ENCODE peak calls at places on chromosomes 6 and 20, in nine cellular contexts. Y is lower lobe of right lung, H is heart left ventricle, Q is tibial artery, G is AG09309, W is neural crest cell, L is GM06990, C is nephron progenitor cell, K is HFF-Myc. T is an unnamed sample.

GRCh38 chr20:63908008-63908682 is 13.2 kb downstream of the DNAJC5 start:
- DNase-seq in Y (no peak), H (no peak), Q (no peak), G (no peak), W (no peak), L (no peak), C (no peak), K (no peak), T (no peak)

GRCh38 chr20:37396520-37397075 is 50.7 kb downstream of the SRC start:
- DNase-seq in Y (no peak), H (no peak), Q (no peak), G (no peak), W (peak), L (no peak), C (peak), K (no peak), T (no peak)

GRCh38 chr6:51049983-51050877 is 231.6 kb downstream of the TFAP2B start:
- DNase-seq in Y (no peak), H (no peak), Q (no peak), G (no peak), W (no peak), L (no peak), C (no peak), K (no peak), T (no peak)

GRCh38 chr6:22263748-22264147 is 33.1 kb downstream of the PRL start:
- DNase-seq in Y (no peak), H (no peak), Q (no peak), G (no peak), W (no peak), L (no peak), C (no peak), K (no peak), T (no peak)

GRCh38 chr6:140541288-140541687 is 1166.8 kb upstream of the CITED2 start:
- DNase-seq in Y (no peak), H (no peak), Q (no peak), G (no peak), W (no peak), L (no peak), C (no peak), K (peak), T (no peak)

GRCh38 chr6:7730852-7731251 is 5.0 kb downstream of the BMP6 start:
- DNase-seq in Y (no peak), H (no peak), Q (no peak), G (peak), W (no peak), L (no peak), C (no peak), K (no peak), T (peak)

GRCh38 chr6:29014729-29015608 is 9.9 kb upstream of the ZNF311 start:
- DNase-seq in Y (no peak), H (no peak), Q (no peak), G (no peak), W (no peak), L (no peak), C (no peak), K (no peak), T (no peak)

GRCh38 chr20:41308726-41309413 is 8.7 kb downstream of the ZHX3 start:
- DNase-seq in Y (no peak), H (no peak), Q (no peak), G (no peak), W (no peak), L (no peak), C (no peak), K (no peak), T (no peak)

GRCh38 chr6:164897523-164898094 is 411.8 kb downstream of the C6orf118 start:
- DNase-seq in Y (no peak), H (no peak), Q (no peak), G (no peak), W (no peak), L (no peak), C (no peak), K (no peak), T (no peak)

GRCh38 chr6:136015531-136015930 is 164.0 kb downstream of the PDE7B start:
- DNase-seq in Y (no peak), H (no peak), Q (no peak), G (no peak), W (no peak), L (no peak), C (no peak), K (no peak), T (no peak)

GRCh38 chr20:35353646-35354045 is 58.1 kb downstream of the UQCC1 start:
- DNase-seq in Y (no peak), H (no peak), Q (no peak), G (no peak), W (no peak), L (no peak), C (no peak), K (no peak), T (no peak)

GRCh38 chr20:64010711-64011237 is 25.2 kb upstream of the C20orf204 start:
- DNase-seq in Y (no peak), H (no peak), Q (no peak), G (peak), W (no peak), L (no peak), C (no peak), K (no peak), T (peak)

GRCh38 chr6:89251170-89251569 is 34.0 kb upstream of the GABRR1 start:
- DNase-seq in Y (no peak), H (no peak), Q (no peak), G (no peak), W (no peak), L (no peak), C (no peak), K (no peak), T (no peak)

GRCh38 chr6:41273699-41274098 is 12.8 kb downstream of the TREM1 start:
- DNase-seq in Y (no peak), H (no peak), Q (no peak), G (no peak), W (no peak), L (no peak), C (no peak), K (no peak), T (no peak)

GRCh38 chr6:90406142-90406794 is 109.6 kb upstream of the BACH2 start:
- DNase-seq in Y (no peak), H (no peak), Q (no peak), G (no peak), W (no peak), L (no peak), C (no peak), K (peak), T (no peak)

GRCh38 chr20:14344746-14345145 is 7.3 kb upstream of the FLRT3 start:
- DNase-seq in Y (no peak), H (no peak), Q (no peak), G (no peak), W (no peak), L (no peak), C (no peak), K (no peak), T (no peak)

GRCh38 chr20:13336308-13337089 is 115.4 kb downstream of the ISM1 start:
- DNase-seq in Y (no peak), H (no peak), Q (no peak), G (peak), W (no peak), L (no peak), C (no peak), K (no peak), T (no peak)

GRCh38 chr20:36275011-36275410 is 31.1 kb upstream of the DLGAP4 start:
- DNase-seq in Y (no peak), H (no peak), Q (peak), G (no peak), W (no peak), L (no peak), C (no peak), K (no peak), T (no peak)

GRCh38 chr6:40695750-40696415 is 108.7 kb upstream of the LRFN2 start:
- DNase-seq in Y (no peak), H (no peak), Q (no peak), G (no peak), W (no peak), L (no peak), C (no peak), K (no peak), T (no peak)

GRCh38 chr6:88492824-88493223 is 326.7 kb upstream of the CNR1 start:
- DNase-seq in Y (no peak), H (no peak), Q (no peak), G (peak), W (no peak), L (no peak), C (no peak), K (no peak), T (no peak)

DNA sequence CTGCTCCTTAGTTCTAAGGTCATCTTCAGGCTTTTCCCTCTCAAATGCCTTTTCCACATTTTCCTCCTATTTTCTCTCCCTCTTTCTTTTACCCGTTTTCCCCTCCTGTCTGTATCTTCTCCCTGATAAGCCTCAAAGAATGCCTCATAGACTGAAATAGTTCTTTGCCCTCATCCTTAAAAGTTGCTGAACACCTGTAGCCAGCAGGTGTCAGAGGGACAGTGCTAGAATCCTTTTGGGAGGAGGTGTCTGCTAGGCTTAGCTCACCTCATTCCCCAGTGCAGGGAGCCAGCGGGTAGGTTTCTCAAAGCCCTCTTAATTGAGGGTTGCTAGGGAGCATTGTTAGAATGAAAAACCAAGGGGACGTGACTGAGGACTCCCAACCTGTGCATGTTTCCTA is 204.0 kb downstream of the TSHZ2 start:
- DNase-seq in Y (no peak), H (no peak), Q (no peak), G (no peak), W (no peak), L (no peak), C (no peak), K (no peak), T (no peak)
- TF ChIP-seq CTCF in Y (no peak), H (no peak), Q (no peak), G (no peak), W (no peak), L (no peak), C (no peak), K (no peak), T (no peak)

GRCh38 chr6:43489277-43490072 is 12.1 kb downstream of the TJAP1 start:
- DNase-seq in Y (no peak), H (no peak), Q (no peak), G (no peak), W (no peak), L (no peak), C (no peak), K (no peak), T (no peak)
- TF ChIP-seq CTCF in Y (no peak), H (no peak), Q (no peak), G (no peak), W (no peak), L (no peak), C (no peak), K (no peak), T (no peak)

DNA sequence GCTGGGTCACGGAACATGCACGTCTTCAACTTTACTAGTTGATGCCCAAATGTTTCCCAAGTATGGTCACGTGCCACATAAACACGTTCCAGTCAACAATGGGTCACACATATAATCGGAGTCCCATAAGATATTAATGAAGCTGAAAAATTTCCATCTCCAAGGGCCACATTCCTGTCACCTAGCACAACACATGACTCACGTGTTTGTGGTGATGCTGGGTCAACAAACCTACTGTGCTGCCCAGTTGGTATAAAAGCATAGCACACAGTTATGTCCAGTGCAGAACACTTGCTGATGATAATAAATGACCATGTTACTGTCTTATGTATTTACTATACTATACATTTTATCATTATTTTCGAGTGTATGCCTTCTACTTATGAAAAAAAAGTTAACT is 68.0 kb upstream of the INSM1 start:
- DNase-seq in Y (no peak), H (no peak), Q (no peak), G (no peak), W (no peak), L (no peak), C (no peak), K (no peak), T (no peak)
- TF ChIP-seq CTCF in Y (no peak), H (no peak), Q (no peak), G (no peak), W (no peak), L (no peak), C (no peak), K (no peak), T (no peak)

GRCh38 chr6:138403324-138403800 is 661 bp upstream of the HEBP2 start:
- DNase-seq in Y (peak), H (peak), Q (peak), G (no peak), W (peak), L (peak), C (peak), K (no peak), T (no peak)
- TF ChIP-seq CTCF in Y (peak), H (no peak), Q (peak), G (peak), W (no peak), L (peak), C (no peak), K (peak), T (peak)

GRCh38 chr20:62898093-62898964 is 28.0 kb downstream of the DIDO1 start:
- DNase-seq in Y (peak), H (no peak), Q (no peak), G (no peak), W (no peak), L (no peak), C (no peak), K (no peak), T (no peak)

GRCh38 chr20:62898970-62899632 is 27.2 kb downstream of the DIDO1 start:
- DNase-seq in Y (peak), H (no peak), Q (peak), G (no peak), W (no peak), L (peak), C (no peak), K (no peak), T (no peak)

GRCh38 chr20:62900052-62900691 is 26.1 kb downstream of the DIDO1 start:
- DNase-seq in Y (peak), H (peak), Q (peak), G (peak), W (peak), L (peak), C (peak), K (no peak), T (no peak)

GRCh38 chr20:62900692-62901584 is 25.4 kb downstream of the DIDO1 start:
- DNase-seq in Y (no peak), H (no peak), Q (no peak), G (no peak), W (no peak), L (no peak), C (no peak), K (no peak), T (no peak)

DNA sequence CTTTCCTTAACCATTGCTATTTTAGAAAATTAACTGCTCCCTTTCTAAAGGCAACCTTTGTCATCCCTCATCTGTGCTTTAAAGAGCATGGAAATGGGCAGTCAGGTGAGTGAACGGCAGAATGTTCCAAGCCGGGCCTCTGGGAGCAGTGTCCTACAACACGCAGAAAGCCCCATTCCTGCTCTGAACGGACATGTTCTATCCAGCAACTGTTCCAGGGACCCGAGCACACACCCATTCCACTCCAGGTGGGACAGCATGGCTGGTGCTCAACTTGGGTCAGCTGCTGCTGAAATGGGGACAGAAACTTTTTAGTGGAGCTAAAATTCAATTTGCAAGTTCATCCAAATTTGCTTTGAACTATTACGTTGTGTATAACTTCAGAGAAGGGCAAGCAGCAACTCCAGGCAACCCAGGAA is 26.7 kb downstream of the DIDO1 start:
- DNase-seq in Y (peak), H (no peak), Q (no peak), G (no peak), W (no peak), L (no peak), C (no peak), K (no peak), T (no peak)
- TF ChIP-seq CTCF in Y (no peak), H (no peak), Q (no peak), G (no peak), W (no peak), L (no peak), C (no peak), K (no peak), T (no peak)

GRCh38 chr6:49565855-49566254 is 15.4 kb downstream of the C6orf141 start:
- DNase-seq in Y (no peak), H (peak), Q (no peak), G (no peak), W (no peak), L (no peak), C (no peak), K (peak), T (no peak)

GRCh38 chr6:49565261-49565660 is 14.8 kb downstream of the C6orf141 start:
- DNase-seq in Y (no peak), H (no peak), Q (no peak), G (no peak), W (no peak), L (no peak), C (no peak), K (no peak), T (no peak)

DNA sequence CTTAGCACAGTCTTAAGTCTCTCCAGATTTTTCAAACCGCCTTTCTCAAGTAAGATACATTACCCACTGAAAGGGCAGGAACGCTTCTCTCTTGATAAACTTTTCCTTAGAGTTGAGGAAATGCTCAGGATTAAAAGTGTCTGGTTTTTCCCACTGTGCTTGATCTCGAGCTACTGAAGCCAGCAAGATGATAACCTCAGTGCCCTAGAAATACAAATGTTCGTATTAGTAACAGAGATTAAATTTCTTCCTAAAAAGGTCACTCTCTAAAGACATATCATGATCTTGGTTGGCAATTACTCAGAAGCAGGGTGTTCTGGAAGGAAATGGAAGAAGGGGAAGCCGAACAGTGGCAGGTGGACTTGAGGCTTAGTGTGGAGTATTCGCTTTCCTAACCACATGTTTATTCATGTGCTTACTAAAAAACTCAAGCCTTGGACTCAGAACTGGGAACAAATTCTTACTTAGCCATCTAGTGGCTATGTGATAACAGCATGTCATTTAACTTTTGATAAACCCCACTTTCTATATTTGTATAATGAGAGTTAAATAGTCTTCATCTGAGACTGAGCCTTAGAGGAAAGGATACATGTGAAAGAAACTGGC is 20.1 kb downstream of the C6orf141 start:
- DNase-seq in Y (no peak), H (no peak), Q (no peak), G (no peak), W (no peak), L (no peak), C (no peak), K (peak), T (no peak)
- TF ChIP-seq CTCF in Y (no peak), H (no peak), Q (no peak), G (peak), W (no peak), L (peak), C (no peak), K (peak), T (no peak)

GRCh38 chr20:1367479-1367878 is 25.4 kb downstream of the FKBP1A start:
- DNase-seq in Y (no peak), H (no peak), Q (no peak), G (no peak), W (no peak), L (no peak), C (no peak), K (no peak), T (no peak)
- TF ChIP-seq CTCF in Y (no peak), H (no peak), Q (no peak), G (no peak), W (no peak), L (no peak), C (no peak), K (no peak), T (no peak)

DNA sequence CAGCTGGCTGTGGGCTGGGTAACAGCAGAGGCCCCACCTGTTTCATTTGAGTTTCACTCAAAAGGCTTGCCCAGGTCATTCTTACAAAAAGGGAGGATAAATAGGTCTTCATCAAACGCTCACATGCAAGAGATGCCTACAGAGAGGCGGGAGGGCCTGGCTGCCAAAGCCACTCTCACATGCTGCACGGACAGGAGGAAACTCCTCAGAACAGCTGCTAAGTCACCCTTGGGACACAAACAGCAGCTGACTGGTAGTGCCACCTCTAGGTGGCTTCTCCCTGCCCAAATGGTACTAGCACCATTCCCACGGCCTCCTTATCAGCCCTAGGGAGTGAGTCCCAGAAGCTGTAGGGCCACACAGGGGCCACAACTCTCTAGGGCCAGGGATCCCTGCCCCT is 23.8 kb downstream of the SLC22A23 start:
- DNase-seq in Y (no peak), H (no peak), Q (no peak), G (no peak), W (no peak), L (no peak), C (no peak), K (no peak), T (no peak)
- TF ChIP-seq CTCF in Y (no peak), H (no peak), Q (no peak), G (no peak), W (no peak), L (peak), C (no peak), K (no peak), T (no peak)

DNA sequence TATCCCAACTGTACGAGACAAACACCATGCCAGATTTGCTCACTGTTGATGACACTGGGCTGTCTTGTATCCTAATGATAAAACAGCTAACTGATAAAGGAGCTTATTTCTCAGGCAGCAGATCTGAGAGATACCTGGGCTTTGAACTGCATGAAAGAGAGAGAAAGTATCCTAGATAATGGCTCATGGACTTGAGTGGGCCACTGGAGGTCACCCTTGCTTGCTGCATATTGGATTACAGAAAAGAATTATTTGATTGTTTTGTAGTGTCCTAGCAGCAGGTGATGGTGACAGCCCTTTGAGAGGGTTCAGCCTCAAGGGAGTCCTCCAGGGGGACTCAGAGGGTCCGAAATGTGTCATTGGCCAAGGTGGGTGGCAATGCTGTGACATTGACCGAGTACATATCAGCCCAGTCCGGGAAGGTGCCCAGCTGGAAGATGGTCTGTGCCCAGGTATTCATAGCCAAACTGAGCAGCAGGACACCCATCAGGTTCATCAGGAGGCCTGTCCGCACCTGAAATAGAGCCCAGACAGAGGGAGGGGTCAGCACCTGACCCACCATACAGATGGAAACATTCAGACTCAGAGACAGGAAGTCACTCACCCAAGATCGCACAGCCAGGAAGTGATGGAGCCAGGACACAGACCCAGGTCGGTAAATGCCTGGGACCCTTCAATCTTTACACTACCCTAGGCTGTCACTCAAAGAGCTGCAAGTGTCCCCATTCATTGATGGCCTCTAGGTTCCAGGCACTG is 9.4 kb upstream of the OCSTAMP start:
- DNase-seq in Y (no peak), H (no peak), Q (no peak), G (no peak), W (no peak), L (no peak), C (no peak), K (no peak), T (no peak)
- TF ChIP-seq CTCF in Y (no peak), H (no peak), Q (no peak), G (no peak), W (no peak), L (no peak), C (no peak), K (no peak), T (no peak)